ENCODE peak calls at places on chromosomes 1 and 21, in six cellular contexts. B is IMR-90, E is mesendoderm, T is trophoblast cell, F is H9, W is mesenchymal stem cell. G is an unnamed sample.

GRCh38 chr1:211133393-211133840 is 531 bp downstream of the KCNH1 start:
- DNase-seq in B (no peak), E (peak; percentile 41), T (peak; percentile 7), F (peak; percentile 58), W (peak; percentile 23), G (no peak)

GRCh38 chr1:177355575-177355974 is 184.8 kb downstream of the BRINP2 start:
- DNase-seq in B (peak; percentile 19), E (peak; percentile 40), T (peak; percentile 43), F (peak; percentile 38), W (peak; percentile 49), G (no peak)

GRCh38 chr1:14968251-14968812 is 185.2 kb upstream of the TMEM51 start:
- DNase-seq in B (peak; percentile 91), E (no peak), T (peak; percentile 67), F (no peak), W (peak; percentile 93), G (no peak)

GRCh38 chr21:37983336-37984095 is 67.3 kb upstream of the KCNJ6 start:
- DNase-seq in B (no peak), E (no peak), T (peak; percentile 61), F (no peak), W (no peak), G (no peak)

GRCh38 chr1:180815188-180815587 is 97.5 kb upstream of the KIAA1614 start:
- DNase-seq in B (no peak), E (no peak), T (no peak), F (no peak), W (no peak), G (no peak)

GRCh38 chr21:44916965-44917364 is 3.7 kb downstream of the ITGB2 start:
- DNase-seq in B (no peak), E (no peak), T (no peak), F (no peak), W (no peak), G (no peak)

GRCh38 chr1:157490337-157491165 is 61.8 kb downstream of the FCRL5 start:
- DNase-seq in B (peak; percentile 26), E (peak; percentile 83), T (peak; percentile 91), F (peak; percentile 87), W (peak; percentile 63), G (peak; percentile 43)

GRCh38 chr1:14371806-14372497 is 226.5 kb upstream of the KAZN start:
- DNase-seq in B (no peak), E (no peak), T (no peak), F (no peak), W (no peak), G (no peak)

GRCh38 chr1:94096797-94097549 is 24.0 kb downstream of the ABCA4 start:
- DNase-seq in B (peak; percentile 71), E (no peak), T (peak; percentile 91), F (no peak), W (peak; percentile 41), G (no peak)

GRCh38 chr1:8097077-8097799 is 71.1 kb upstream of the ERRFI1 start:
- DNase-seq in B (peak; percentile 96), E (no peak), T (peak; percentile 68), F (no peak), W (peak; percentile 94), G (no peak)

GRCh38 chr1:55143686-55144085 is 71.5 kb downstream of the USP24 start:
- DNase-seq in B (no peak), E (peak; percentile 91), T (peak; percentile 43), F (peak; percentile 77), W (no peak), G (peak; percentile 34)

GRCh38 chr1:212749924-212750535 is 41.5 kb downstream of the NSL1 start:
- DNase-seq in B (peak; percentile 79), E (peak; percentile 81), T (peak; percentile 81), F (peak; percentile 40), W (peak; percentile 82), G (no peak)

GRCh38 chr1:203381151-203381751 is 30.3 kb upstream of the FMOD start:
- DNase-seq in B (no peak), E (no peak), T (peak; percentile 14), F (no peak), W (peak; percentile 24), G (no peak)

GRCh38 chr21:39927304-39927886 is 60.2 kb downstream of the PCP4 start:
- DNase-seq in B (no peak), E (no peak), T (no peak), F (no peak), W (no peak), G (no peak)

GRCh38 chr1:29974345-29974744 is 738.0 kb downstream of the PTPRU start:
- DNase-seq in B (peak; percentile 88), E (peak; percentile 99), T (peak; percentile 83), F (peak; percentile 50), W (no peak), G (peak; percentile 44)

GRCh38 chr1:54931275-54931805 is 44.3 kb upstream of the DHCR24 start:
- DNase-seq in B (no peak), E (no peak), T (no peak), F (no peak), W (no peak), G (no peak)

GRCh38 chr1:32195531-32195930 is 4.9 kb upstream of the CCDC28B start:
- DNase-seq in B (no peak), E (no peak), T (no peak), F (no peak), W (no peak), G (no peak)

GRCh38 chr1:244022301-244022700 is 28.8 kb upstream of the ZBTB18 start:
- DNase-seq in B (peak; percentile 27), E (peak; percentile 36), T (peak; percentile 98), F (no peak), W (peak; percentile 33), G (no peak)

GRCh38 chr1:212500986-212501385 is 68.3 kb downstream of the NENF start:
- DNase-seq in B (no peak), E (no peak), T (no peak), F (no peak), W (no peak), G (no peak)

GRCh38 chr1:30325999-30326398 is 397.4 kb downstream of the MATN1 start:
- DNase-seq in B (no peak), E (no peak), T (no peak), F (no peak), W (no peak), G (peak; percentile 20)

GRCh38 chr1:173823776-173824314 is 628 bp upstream of the DARS2 start:
- DNase-seq in B (peak; percentile 20), E (no peak), T (peak; percentile 78), F (no peak), W (no peak), G (no peak)

GRCh38 chr1:211606914-211607751 is 28.2 kb upstream of the SLC30A1 start:
- DNase-seq in B (no peak), E (no peak), T (peak; percentile 94), F (no peak), W (peak; percentile 69), G (no peak)

GRCh38 chr1:33338495-33339211 is 17.8 kb upstream of the A3GALT2 start:
- DNase-seq in B (peak; percentile 87), E (peak; percentile 94), T (peak; percentile 91), F (no peak), W (peak; percentile 97), G (no peak)

GRCh38 chr1:85495556-85495955 is 30.6 kb upstream of the DDAH1 start:
- DNase-seq in B (peak; percentile 70), E (peak; percentile 28), T (peak; percentile 97), F (no peak), W (peak; percentile 55), G (no peak)

GRCh38 chr1:162677607-162678371 is 45.5 kb downstream of the DDR2 start:
- DNase-seq in B (no peak), E (no peak), T (no peak), F (no peak), W (no peak), G (no peak)

GRCh38 chr1:55816456-55816794 is 601.3 kb upstream of the USP24 start:
- DNase-seq in B (peak; percentile 37), E (no peak), T (no peak), F (no peak), W (peak; percentile 93), G (no peak)

GRCh38 chr1:235878082-235878781 is 11.5 kb upstream of the LYST start:
- DNase-seq in B (no peak), E (no peak), T (no peak), F (no peak), W (no peak), G (no peak)

GRCh38 chr1:235881930-235882700 is 15.4 kb upstream of the LYST start:
- DNase-seq in B (no peak), E (no peak), T (no peak), F (no peak), W (no peak), G (no peak)

GRCh38 chr1:235885654-235886238 is 19.0 kb upstream of the LYST start:
- DNase-seq in B (no peak), E (no peak), T (no peak), F (no peak), W (no peak), G (no peak)

GRCh38 chr1:235883261-235883927 is 16.7 kb upstream of the LYST start:
- DNase-seq in B (peak; percentile 97), E (no peak), T (peak; percentile 30), F (no peak), W (peak; percentile 99), G (no peak)

GRCh38 chr1:235882816-235883215 is 16.1 kb upstream of the LYST start:
- DNase-seq in B (no peak), E (no peak), T (no peak), F (no peak), W (no peak), G (no peak)
- H2BK120ac ChIP-seq in B (peak overlapping the region; percentile 1), E (no peak overlapping the region), T (no peak overlapping the region), F (no peak overlapping the region), W (no peak overlapping the region), G (no peak overlapping the region)

GRCh38 chr1:213988639-213989070 is 882 bp downstream of the PROX1 start:
- DNase-seq in B (no peak), E (no peak), T (no peak), F (no peak), W (no peak), G (no peak)
- H2BK120ac ChIP-seq in B (no peak overlapping the region), E (no peak overlapping the region), T (no peak overlapping the region), F (no peak overlapping the region), W (no peak overlapping the region), G (no peak overlapping the region)

GRCh38 chr1:23168462-23169218 is at the start of gene LUZP1:
- DNase-seq in B (peak; percentile 86), E (peak; percentile 87), T (peak; percentile 92), F (peak; percentile 87), W (peak; percentile 89), G (peak; percentile 73)
- H2BK120ac ChIP-seq in B (peak within 1 kb of the TSS; percentile 42), E (peak within 1 kb of the TSS; percentile 96), T (peak within 1 kb of the TSS; percentile 81), F (no peak within 1 kb of the TSS), W (peak within 1 kb of the TSS; percentile 90), G (no peak within 1 kb of the TSS)

GRCh38 chr1:58852731-58853485 is 69.1 kb upstream of the JUN start:
- DNase-seq in B (no peak), E (peak; percentile 74), T (no peak), F (peak; percentile 59), W (no peak), G (no peak)
- H2BK120ac ChIP-seq in B (no peak overlapping the region), E (peak overlapping the region; percentile 83), T (no peak overlapping the region), F (no peak overlapping the region), W (no peak overlapping the region), G (peak overlapping the region; percentile 11)

DNA sequence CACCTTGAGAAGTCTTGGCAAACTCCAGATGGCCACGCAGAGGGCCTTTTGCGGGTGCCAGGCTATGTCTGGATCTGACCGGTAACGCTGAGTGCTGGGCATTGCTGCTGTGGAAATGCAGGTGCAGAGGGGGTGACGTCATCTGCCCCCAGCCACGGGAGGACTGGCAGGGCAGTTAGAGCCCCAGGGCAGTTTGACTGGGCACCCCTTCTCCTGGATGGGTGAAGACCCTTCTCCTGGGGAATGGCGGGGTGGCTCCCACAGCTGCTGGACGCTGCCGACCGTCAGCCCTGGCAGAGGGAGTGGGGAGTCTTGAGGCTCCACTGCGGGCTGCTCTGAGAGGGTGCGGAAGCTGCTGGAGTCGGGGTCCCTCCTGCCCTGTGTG is 12.6 kb upstream of the EDN2 start:
- DNase-seq in B (no peak), E (no peak), T (no peak), F (no peak), W (no peak), G (no peak)
- H2BK120ac ChIP-seq in B (peak overlapping the region; percentile 94), E (no peak overlapping the region), T (peak overlapping the region; percentile 99), F (peak overlapping the region; percentile 99), W (peak overlapping the region; percentile 97), G (peak overlapping the region; percentile 49)